ENCODE peak calls at places on chromosomes 4 and X, in eight cellular contexts. P is stomach, J is K562, Y is upper lobe of left lung, F is H1, O is breast epithelium, M is HepG2, R is HL-60. A is an unnamed sample.

GRCh38 chr4:26354491-26354890 is 33.7 kb downstream of the RBPJ start:
- DNase-seq in P (no peak), J (no peak), Y (no peak), F (no peak), O (no peak), M (no peak), R (no peak), A (no peak)

GRCh38 chr4:3491681-3492405 is 28.7 kb downstream of the DOK7 start:
- DNase-seq in P (no peak), J (no peak), Y (no peak), F (no peak), O (no peak), M (no peak), R (no peak), A (no peak)

GRCh38 chr4:147542229-147542990 is 61.5 kb downstream of the EDNRA start:
- DNase-seq in P (no peak), J (no peak), Y (no peak), F (no peak), O (no peak), M (no peak), R (no peak), A (no peak)

GRCh38 chr4:153790962-153791551 is 2.2 kb upstream of the SFRP2 start:
- DNase-seq in P (no peak), J (no peak), Y (no peak), F (peak; percentile 88), O (no peak), M (no peak), R (no peak), A (no peak)

GRCh38 chrX:39456894-39457600 is 640.7 kb downstream of the BCOR start:
- DNase-seq in P (no peak), J (no peak), Y (no peak), F (no peak), O (no peak), M (no peak), R (no peak), A (no peak)

GRCh38 chrX:12240491-12240890 is 102.2 kb downstream of the FRMPD4 start:
- DNase-seq in P (no peak), J (no peak), Y (no peak), F (no peak), O (no peak), M (no peak), R (no peak), A (no peak)

GRCh38 chr4:33940281-33940680 is 2304.0 kb downstream of the ARAP2 start:
- DNase-seq in P (no peak), J (no peak), Y (no peak), F (no peak), O (no peak), M (no peak), R (no peak), A (no peak)

GRCh38 chr4:772776-773175 is 53.2 kb downstream of the CPLX1 start:
- DNase-seq in P (no peak), J (no peak), Y (no peak), F (no peak), O (no peak), M (no peak), R (no peak), A (no peak)

GRCh38 chr4:183905593-183906485 is 732 bp downstream of the STOX2 start:
- DNase-seq in P (peak; percentile 45), J (no peak), Y (peak; percentile 39), F (peak; percentile 87), O (no peak), M (no peak), R (no peak), A (no peak)

GRCh38 chr4:55442541-55442940 is 46.8 kb downstream of the TMEM165 start:
- DNase-seq in P (no peak), J (no peak), Y (no peak), F (no peak), O (no peak), M (no peak), R (no peak), A (no peak)

GRCh38 chr4:150078996-150079581 is 844 bp downstream of the DCLK2 start:
- DNase-seq in P (no peak), J (no peak), Y (peak; percentile 24), F (peak; percentile 73), O (peak; percentile 51), M (no peak), R (no peak), A (no peak)

GRCh38 chrX:57951666-57952319 is 41.5 kb upstream of the ZXDA start:
- DNase-seq in P (no peak), J (no peak), Y (no peak), F (no peak), O (no peak), M (no peak), R (no peak), A (no peak)

GRCh38 chr4:3294401-3295241 is 1.8 kb downstream of the RGS12 start:
- DNase-seq in P (peak; percentile 25), J (no peak), Y (no peak), F (no peak), O (peak; percentile 51), M (no peak), R (no peak), A (no peak)

GRCh38 chr4:87493147-87493546 is 36.0 kb downstream of the SPARCL1 start:
- DNase-seq in P (no peak), J (no peak), Y (no peak), F (no peak), O (no peak), M (no peak), R (no peak), A (no peak)

GRCh38 chrX:107684956-107685385 is 56.7 kb downstream of the PRPS1 start:
- DNase-seq in P (peak; percentile 91), J (peak; percentile 79), Y (peak; percentile 98), F (no peak), O (peak; percentile 66), M (no peak), R (peak; percentile 87), A (peak; percentile 93)

GRCh38 chrX:123835661-123836371 is 24.0 kb upstream of the XIAP start:
- DNase-seq in P (no peak), J (no peak), Y (no peak), F (no peak), O (no peak), M (no peak), R (no peak), A (no peak)

DNA sequence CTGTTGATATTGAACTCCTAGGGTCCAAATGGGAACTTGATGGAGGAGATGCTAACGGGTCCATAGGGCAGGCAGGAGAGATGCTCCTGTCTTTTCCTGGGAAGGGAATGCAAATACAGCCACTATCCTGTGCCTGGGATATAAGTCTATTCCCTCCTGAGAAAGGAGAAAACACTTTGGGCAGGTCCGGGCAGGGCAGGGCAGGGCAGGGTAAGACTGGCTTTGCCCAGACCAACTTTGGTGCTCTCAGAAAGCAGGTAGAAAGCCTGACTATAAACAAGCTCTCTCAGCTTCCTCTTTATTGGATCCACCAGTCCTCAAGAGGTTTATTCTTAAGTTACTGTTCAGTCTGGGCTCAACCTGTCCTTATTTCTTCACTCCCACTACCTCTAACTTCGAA is 232.3 kb downstream of the PTTG2 start:
- DNase-seq in P (no peak), J (no peak), Y (no peak), F (no peak), O (no peak), M (no peak), R (no peak), A (no peak)
- TF ChIP-seq POLR2AphosphoS5 in P (no peak), J (no peak), Y (no peak), F (no peak), O (no peak), M (no peak), R (no peak), A (no peak)

GRCh38 chr4:118950929-118951570 is 62.4 kb downstream of the SYNPO2 start:
- DNase-seq in P (no peak), J (no peak), Y (no peak), F (no peak), O (no peak), M (no peak), R (no peak), A (no peak)

GRCh38 chr4:118953276-118953675 is 64.6 kb downstream of the SYNPO2 start:
- DNase-seq in P (no peak), J (no peak), Y (no peak), F (no peak), O (no peak), M (no peak), R (no peak), A (no peak)

GRCh38 chr4:118954246-118954645 is 65.6 kb downstream of the SYNPO2 start:
- DNase-seq in P (no peak), J (no peak), Y (no peak), F (no peak), O (no peak), M (no peak), R (no peak), A (no peak)

GRCh38 chr4:118957683-118958082 is 69.0 kb downstream of the SYNPO2 start:
- DNase-seq in P (no peak), J (no peak), Y (no peak), F (no peak), O (no peak), M (no peak), R (no peak), A (peak; percentile 84)

GRCh38 chr4:118955515-118955914 is 66.9 kb downstream of the SYNPO2 start:
- DNase-seq in P (no peak), J (no peak), Y (no peak), F (no peak), O (no peak), M (no peak), R (no peak), A (no peak)
- TF ChIP-seq POLR2AphosphoS5 in P (no peak), J (no peak), Y (no peak), F (no peak), O (no peak), M (no peak), R (no peak), A (no peak)

GRCh38 chr4:139740121-139740520 is 74.5 kb downstream of the MGST2 start:
- DNase-seq in P (no peak), J (no peak), Y (no peak), F (peak; percentile 38), O (no peak), M (no peak), R (no peak), A (no peak)

GRCh38 chr4:139736661-139737060 is 71.0 kb downstream of the MGST2 start:
- DNase-seq in P (no peak), J (no peak), Y (no peak), F (no peak), O (no peak), M (no peak), R (no peak), A (no peak)

GRCh38 chr4:139740531-139741041 is 75.0 kb downstream of the MGST2 start:
- DNase-seq in P (peak; percentile 56), J (no peak), Y (peak; percentile 76), F (peak; percentile 43), O (peak; percentile 64), M (peak; percentile 83), R (peak; percentile 62), A (no peak)

GRCh38 chr4:139736257-139736626 is 70.6 kb downstream of the MGST2 start:
- DNase-seq in P (no peak), J (no peak), Y (no peak), F (no peak), O (no peak), M (no peak), R (no peak), A (no peak)

GRCh38 chr4:139738846-139739613 is 73.4 kb downstream of the MGST2 start:
- DNase-seq in P (no peak), J (no peak), Y (no peak), F (peak; percentile 19), O (no peak), M (peak; percentile 91), R (no peak), A (no peak)
- TF ChIP-seq POLR2AphosphoS5 in P (no peak), J (no peak), Y (no peak), F (no peak), O (no peak), M (no peak), R (no peak), A (no peak)

GRCh38 chrX:130902783-130903613 is at the start of gene ENOX2:
- DNase-seq in P (peak; percentile 90), J (peak; percentile 92), Y (peak; percentile 96), F (peak; percentile 74), O (peak; percentile 83), M (peak; percentile 95), R (peak; percentile 81), A (peak; percentile 96)
- TF ChIP-seq POLR2AphosphoS5 in P (peak; percentile 23), J (peak; percentile 79), Y (peak; percentile 61), F (no peak), O (peak; percentile 42), M (peak; percentile 58), R (peak; percentile 47), A (peak; percentile 89)